ENCODE peak calls at places on chromosomes 12 and 14, in ten cellular contexts. One of them, this sample, is unnamed.

GRCh38 chr14:64196668-64197411 is 97.3 kb downstream of the ESR2 start:
- DNase-seq in kidney tubule cell: no peak
- DNase-seq in C1 segment of cervical spinal cord: peak
- DNase-seq in CD8-positive, alpha-beta T cell: no peak
- DNase-seq in LoVo: no peak
- DNase-seq in NCI-H2081: peak
- DNase-seq in upper lobe of right lung: peak
- DNase-seq in left ventricle myocardium superior: peak
- DNase-seq in stimulated activated naive CD8-positive, alpha-beta T cell treated with anti-CD3 and anti-CD28 coated beads, Interleukin-15, amount 100 ng/mL, for 72 hours: no peak
- DNase-seq in germinal center: no peak
- DNase-seq in this sample: no peak

GRCh38 chr14:54187439-54187838 is 209.4 kb upstream of the CDKN3 start:
- DNase-seq in CD8-positive, alpha-beta T cell: no peak
- DNase-seq in kidney tubule cell: no peak
- DNase-seq in LoVo: no peak
- DNase-seq in NCI-H2081: no peak
- DNase-seq in stimulated activated naive CD8-positive, alpha-beta T cell treated with anti-CD3 and anti-CD28 coated beads, Interleukin-15, amount 100 ng/mL, for 72 hours: no peak
- DNase-seq in left ventricle myocardium superior: no peak
- DNase-seq in C1 segment of cervical spinal cord: no peak
- DNase-seq in upper lobe of right lung: no peak
- DNase-seq in germinal center: no peak
- DNase-seq in this sample: no peak

GRCh38 chr12:62435337-62436163 is 31.1 kb upstream of the MON2 start:
- DNase-seq in left ventricle myocardium superior: peak
- DNase-seq in upper lobe of right lung: peak
- DNase-seq in CD8-positive, alpha-beta T cell: peak
- DNase-seq in germinal center: peak
- DNase-seq in LoVo: peak
- DNase-seq in stimulated activated naive CD8-positive, alpha-beta T cell treated with anti-CD3 and anti-CD28 coated beads, Interleukin-15, amount 100 ng/mL, for 72 hours: peak
- DNase-seq in kidney tubule cell: peak
- DNase-seq in NCI-H2081: no peak
- DNase-seq in C1 segment of cervical spinal cord: peak
- DNase-seq in this sample: peak

GRCh38 chr14:102683399-102684275 is 91.2 kb downstream of the RCOR1 start:
- DNase-seq in left ventricle myocardium superior: no peak
- DNase-seq in stimulated activated naive CD8-positive, alpha-beta T cell treated with anti-CD3 and anti-CD28 coated beads, Interleukin-15, amount 100 ng/mL, for 72 hours: no peak
- DNase-seq in kidney tubule cell: no peak
- DNase-seq in NCI-H2081: no peak
- DNase-seq in LoVo: no peak
- DNase-seq in CD8-positive, alpha-beta T cell: no peak
- DNase-seq in C1 segment of cervical spinal cord: no peak
- DNase-seq in germinal center: no peak
- DNase-seq in upper lobe of right lung: peak
- DNase-seq in this sample: no peak

GRCh38 chr14:104707629-104708595 is 16.1 kb upstream of the ADSS1 start:
- DNase-seq in kidney tubule cell: no peak
- DNase-seq in CD8-positive, alpha-beta T cell: no peak
- DNase-seq in LoVo: no peak
- DNase-seq in germinal center: no peak
- DNase-seq in upper lobe of right lung: no peak
- DNase-seq in stimulated activated naive CD8-positive, alpha-beta T cell treated with anti-CD3 and anti-CD28 coated beads, Interleukin-15, amount 100 ng/mL, for 72 hours: no peak
- DNase-seq in left ventricle myocardium superior: no peak
- DNase-seq in NCI-H2081: no peak
- DNase-seq in C1 segment of cervical spinal cord: no peak
- DNase-seq in this sample: no peak

GRCh38 chr14:52188381-52188780 is 79.1 kb upstream of the PTGDR start:
- DNase-seq in kidney tubule cell: no peak
- DNase-seq in germinal center: no peak
- DNase-seq in CD8-positive, alpha-beta T cell: no peak
- DNase-seq in C1 segment of cervical spinal cord: no peak
- DNase-seq in NCI-H2081: no peak
- DNase-seq in left ventricle myocardium superior: no peak
- DNase-seq in LoVo: no peak
- DNase-seq in stimulated activated naive CD8-positive, alpha-beta T cell treated with anti-CD3 and anti-CD28 coated beads, Interleukin-15, amount 100 ng/mL, for 72 hours: no peak
- DNase-seq in upper lobe of right lung: no peak
- DNase-seq in this sample: no peak

GRCh38 chr12:47744005-47744651 is 14.6 kb downstream of the RAPGEF3 start:
- DNase-seq in NCI-H2081: peak
- DNase-seq in stimulated activated naive CD8-positive, alpha-beta T cell treated with anti-CD3 and anti-CD28 coated beads, Interleukin-15, amount 100 ng/mL, for 72 hours: peak
- DNase-seq in C1 segment of cervical spinal cord: no peak
- DNase-seq in upper lobe of right lung: peak
- DNase-seq in LoVo: peak
- DNase-seq in CD8-positive, alpha-beta T cell: peak
- DNase-seq in left ventricle myocardium superior: no peak
- DNase-seq in germinal center: peak
- DNase-seq in kidney tubule cell: peak
- DNase-seq in this sample: peak

GRCh38 chr12:121697093-121697698 is 15.4 kb upstream of the TMEM120B start:
- DNase-seq in germinal center: peak
- DNase-seq in stimulated activated naive CD8-positive, alpha-beta T cell treated with anti-CD3 and anti-CD28 coated beads, Interleukin-15, amount 100 ng/mL, for 72 hours: peak
- DNase-seq in NCI-H2081: peak
- DNase-seq in left ventricle myocardium superior: no peak
- DNase-seq in LoVo: peak
- DNase-seq in upper lobe of right lung: no peak
- DNase-seq in kidney tubule cell: peak
- DNase-seq in C1 segment of cervical spinal cord: no peak
- DNase-seq in CD8-positive, alpha-beta T cell: no peak
- DNase-seq in this sample: peak

GRCh38 chr14:61588419-61588901 is 106.9 kb upstream of the HIF1A start:
- DNase-seq in upper lobe of right lung: no peak
- DNase-seq in stimulated activated naive CD8-positive, alpha-beta T cell treated with anti-CD3 and anti-CD28 coated beads, Interleukin-15, amount 100 ng/mL, for 72 hours: no peak
- DNase-seq in NCI-H2081: no peak
- DNase-seq in germinal center: no peak
- DNase-seq in kidney tubule cell: no peak
- DNase-seq in CD8-positive, alpha-beta T cell: no peak
- DNase-seq in left ventricle myocardium superior: no peak
- DNase-seq in LoVo: no peak
- DNase-seq in C1 segment of cervical spinal cord: no peak
- DNase-seq in this sample: no peak

GRCh38 chr14:98993818-98994217 is 278.2 kb downstream of the BCL11B start:
- DNase-seq in stimulated activated naive CD8-positive, alpha-beta T cell treated with anti-CD3 and anti-CD28 coated beads, Interleukin-15, amount 100 ng/mL, for 72 hours: no peak
- DNase-seq in upper lobe of right lung: no peak
- DNase-seq in kidney tubule cell: no peak
- DNase-seq in C1 segment of cervical spinal cord: no peak
- DNase-seq in germinal center: no peak
- DNase-seq in left ventricle myocardium superior: no peak
- DNase-seq in NCI-H2081: no peak
- DNase-seq in CD8-positive, alpha-beta T cell: no peak
- DNase-seq in LoVo: no peak
- DNase-seq in this sample: no peak

GRCh38 chr12:80241576-80242273 is 142.4 kb downstream of the OTOGL start:
- DNase-seq in kidney tubule cell: no peak
- DNase-seq in stimulated activated naive CD8-positive, alpha-beta T cell treated with anti-CD3 and anti-CD28 coated beads, Interleukin-15, amount 100 ng/mL, for 72 hours: no peak
- DNase-seq in upper lobe of right lung: no peak
- DNase-seq in LoVo: no peak
- DNase-seq in germinal center: no peak
- DNase-seq in C1 segment of cervical spinal cord: no peak
- DNase-seq in left ventricle myocardium superior: no peak
- DNase-seq in CD8-positive, alpha-beta T cell: no peak
- DNase-seq in NCI-H2081: no peak
- DNase-seq in this sample: no peak

GRCh38 chr12:96878704-96879103 is 28.4 kb upstream of the NEDD1 start:
- DNase-seq in CD8-positive, alpha-beta T cell: no peak
- DNase-seq in left ventricle myocardium superior: no peak
- DNase-seq in LoVo: no peak
- DNase-seq in stimulated activated naive CD8-positive, alpha-beta T cell treated with anti-CD3 and anti-CD28 coated beads, Interleukin-15, amount 100 ng/mL, for 72 hours: no peak
- DNase-seq in NCI-H2081: no peak
- DNase-seq in kidney tubule cell: no peak
- DNase-seq in upper lobe of right lung: no peak
- DNase-seq in C1 segment of cervical spinal cord: no peak
- DNase-seq in germinal center: no peak
- DNase-seq in this sample: no peak

GRCh38 chr12:8081228-8081920 is 700 bp upstream of the NECAP1 start:
- DNase-seq in germinal center: peak
- DNase-seq in NCI-H2081: no peak
- DNase-seq in C1 segment of cervical spinal cord: no peak
- DNase-seq in CD8-positive, alpha-beta T cell: peak
- DNase-seq in left ventricle myocardium superior: no peak
- DNase-seq in kidney tubule cell: peak
- DNase-seq in stimulated activated naive CD8-positive, alpha-beta T cell treated with anti-CD3 and anti-CD28 coated beads, Interleukin-15, amount 100 ng/mL, for 72 hours: peak
- DNase-seq in upper lobe of right lung: no peak
- DNase-seq in LoVo: peak
- DNase-seq in this sample: no peak

GRCh38 chr12:31203261-31203660 is 122.7 kb downstream of the SINHCAF start:
- DNase-seq in NCI-H2081: no peak
- DNase-seq in LoVo: no peak
- DNase-seq in stimulated activated naive CD8-positive, alpha-beta T cell treated with anti-CD3 and anti-CD28 coated beads, Interleukin-15, amount 100 ng/mL, for 72 hours: no peak
- DNase-seq in kidney tubule cell: no peak
- DNase-seq in CD8-positive, alpha-beta T cell: no peak
- DNase-seq in left ventricle myocardium superior: no peak
- DNase-seq in C1 segment of cervical spinal cord: no peak
- DNase-seq in upper lobe of right lung: no peak
- DNase-seq in germinal center: no peak
- DNase-seq in this sample: no peak

GRCh38 chr12:58364389-58365086 is 423.2 kb downstream of the ATP23 start:
- DNase-seq in CD8-positive, alpha-beta T cell: no peak
- DNase-seq in LoVo: peak
- DNase-seq in upper lobe of right lung: no peak
- DNase-seq in NCI-H2081: no peak
- DNase-seq in left ventricle myocardium superior: no peak
- DNase-seq in C1 segment of cervical spinal cord: no peak
- DNase-seq in kidney tubule cell: peak
- DNase-seq in stimulated activated naive CD8-positive, alpha-beta T cell treated with anti-CD3 and anti-CD28 coated beads, Interleukin-15, amount 100 ng/mL, for 72 hours: no peak
- DNase-seq in germinal center: no peak
- DNase-seq in this sample: no peak

GRCh38 chr12:131049002-131049401 is 95.3 kb downstream of the ADGRD1 start:
- DNase-seq in NCI-H2081: no peak
- DNase-seq in left ventricle myocardium superior: no peak
- DNase-seq in germinal center: no peak
- DNase-seq in upper lobe of right lung: peak
- DNase-seq in CD8-positive, alpha-beta T cell: no peak
- DNase-seq in C1 segment of cervical spinal cord: no peak
- DNase-seq in stimulated activated naive CD8-positive, alpha-beta T cell treated with anti-CD3 and anti-CD28 coated beads, Interleukin-15, amount 100 ng/mL, for 72 hours: no peak
- DNase-seq in kidney tubule cell: no peak
- DNase-seq in LoVo: no peak
- DNase-seq in this sample: no peak

GRCh38 chr14:100982356-100982755 is 78.8 kb upstream of the RTL1 start:
- DNase-seq in NCI-H2081: no peak
- DNase-seq in upper lobe of right lung: no peak
- DNase-seq in CD8-positive, alpha-beta T cell: no peak
- DNase-seq in germinal center: no peak
- DNase-seq in LoVo: no peak
- DNase-seq in C1 segment of cervical spinal cord: no peak
- DNase-seq in stimulated activated naive CD8-positive, alpha-beta T cell treated with anti-CD3 and anti-CD28 coated beads, Interleukin-15, amount 100 ng/mL, for 72 hours: no peak
- DNase-seq in kidney tubule cell: peak
- DNase-seq in left ventricle myocardium superior: no peak
- DNase-seq in this sample: no peak

This sample was measured in GM13976.